ENCODE peak calls at places on chromosomes 3 and 15, in nine cellular contexts. L is NCI-H1092, P is fibroblast of mammary gland, M is left cardiac atrium, H is nephron progenitor cell, X is T-helper 1 cell, Y is NAMALWA, S is right cardiac atrium, I is anterior cingulate cortex. O is an unnamed sample.

GRCh38 chr15:57479005-57479404 is 102.7 kb downstream of the CGNL1 start:
- DNase-seq in M (no peak), I (no peak), Y (no peak), H (no peak), P (no peak), X (no peak), L (no peak), S (no peak), O (no peak)

GRCh38 chr3:194588236-194588635 is 45.0 kb downstream of the TMEM44 start:
- DNase-seq in S (no peak), M (no peak), L (no peak), I (no peak), P (no peak), X (no peak), Y (no peak), H (no peak), O (no peak)

GRCh38 chr3:10285742-10286524 is 6.8 kb downstream of the GHRL start:
- DNase-seq in X (no peak), P (peak), I (no peak), S (no peak), L (no peak), M (no peak), Y (no peak), H (no peak), O (no peak)

GRCh38 chr3:37536033-37536432 is 325.6 kb upstream of the CTDSPL start:
- DNase-seq in X (no peak), Y (no peak), L (no peak), H (no peak), I (no peak), P (no peak), S (no peak), M (no peak), O (no peak)

GRCh38 chr3:127226946-127227842 is 34.3 kb downstream of the PRR23E start:
- DNase-seq in M (no peak), X (no peak), P (no peak), Y (no peak), I (no peak), H (peak), L (no peak), S (no peak), O (no peak)

GRCh38 chr3:105905328-105905727 is 36.5 kb upstream of the CBLB start:
- DNase-seq in M (no peak), H (no peak), P (no peak), S (no peak), I (no peak), L (no peak), X (no peak), Y (no peak), O (no peak)

GRCh38 chr3:47113669-47114365 is 50.1 kb downstream of the SETD2 start:
- DNase-seq in I (no peak), Y (peak), M (no peak), P (peak), H (no peak), S (no peak), L (no peak), X (no peak), O (no peak)

GRCh38 chr3:42979044-42979962 is at the start of gene GASK1A:
- DNase-seq in L (no peak), X (no peak), S (peak), I (no peak), Y (no peak), M (peak), H (peak), P (no peak), O (peak)

GRCh38 chr15:101795455-101795854 is 7.9 kb upstream of the OR4F6 start:
- DNase-seq in S (no peak), X (no peak), L (no peak), H (no peak), M (no peak), I (no peak), P (peak), Y (no peak), O (no peak)

GRCh38 chr3:6779140-6779539 is 81.8 kb upstream of the GRM7 start:
- DNase-seq in P (no peak), H (no peak), Y (peak), I (no peak), L (no peak), S (no peak), M (no peak), X (no peak), O (no peak)

GRCh38 chr15:28888900-28889299 is 3.1 kb downstream of the APBA2 start:
- DNase-seq in X (no peak), P (no peak), H (no peak), L (no peak), I (no peak), Y (no peak), M (no peak), S (no peak), O (no peak)

GRCh38 chr3:99520511-99520910 is 117.9 kb upstream of the COL8A1 start:
- DNase-seq in L (no peak), P (no peak), M (no peak), S (no peak), X (no peak), H (no peak), Y (no peak), I (no peak), O (no peak)

GRCh38 chr15:39016706-39017105 is 452.1 kb upstream of the RASGRP1 start:
- DNase-seq in X (no peak), I (no peak), M (no peak), H (no peak), P (peak), Y (no peak), S (no peak), L (no peak), O (no peak)

GRCh38 chr15:65414841-65415621 is 7.7 kb downstream of the IGDCC4 start:
- DNase-seq in P (peak), I (peak), S (peak), H (peak), X (no peak), L (peak), Y (no peak), M (no peak), O (peak)

GRCh38 chr3:141544697-141545096 is 57.9 kb downstream of the RASA2 start:
- DNase-seq in I (no peak), X (no peak), S (no peak), Y (no peak), P (no peak), H (no peak), L (no peak), M (no peak), O (no peak)

GRCh38 chr3:107366766-107367165 is 10.5 kb upstream of the CCDC54 start:
- DNase-seq in X (no peak), L (no peak), I (no peak), P (no peak), S (no peak), M (no peak), H (no peak), Y (no peak), O (no peak)

GRCh38 chr3:159236306-159236705 is 434.5 kb downstream of the MFSD1 start:
- DNase-seq in L (no peak), H (no peak), Y (no peak), M (no peak), I (no peak), P (peak), S (no peak), X (no peak), O (no peak)

GRCh38 chr3:128218858-128219257 is 65.6 kb downstream of the EEFSEC start:
- DNase-seq in I (no peak), H (no peak), M (no peak), P (no peak), Y (no peak), X (no peak), S (no peak), L (no peak), O (no peak)

GRCh38 chr3:48612270-48612669 is 2.8 kb upstream of the UQCRC1 start:
- DNase-seq in M (no peak), L (no peak), Y (no peak), X (no peak), H (no peak), I (no peak), S (no peak), P (no peak), O (no peak)

GRCh38 chr15:39461536-39462140 is 119.2 kb upstream of the THBS1 start:
- DNase-seq in M (peak), S (peak), L (no peak), Y (no peak), H (no peak), I (no peak), P (peak), X (no peak), O (no peak)

GRCh38 chr3:63808633-63809032 is 10.5 kb upstream of the C3orf49 start:
- DNase-seq in H (no peak), M (no peak), P (no peak), L (no peak), X (no peak), S (no peak), Y (no peak), I (no peak), O (no peak)

GRCh38 chr3:54146383-54147239 is 24.3 kb downstream of the CACNA2D3 start:
- DNase-seq in M (peak), H (peak), X (no peak), L (peak), P (no peak), I (peak), Y (peak), S (peak), O (peak)

GRCh38 chr15:41017051-41017735 is 63.9 kb downstream of the CHAC1 start:
- DNase-seq in I (no peak), H (no peak), Y (no peak), L (no peak), M (no peak), P (peak), S (no peak), X (no peak), O (no peak)

O was measured in hypothalamus.